ENCODE peak calls at places on chromosome 17, in six cellular contexts. N is A673, S is upper lobe of left lung, P is HL-60, J is neural progenitor cell, F is psoas muscle. H is an unnamed sample.

GRCh38 chr17:2777242-2777867 is 18.9 kb upstream of the RAP1GAP2 start:
- DNase-seq in N (no peak), P (no peak), S (no peak), J (peak), F (no peak), H (no peak)

GRCh38 chr17:55641559-55642160 is 81.0 kb downstream of the TMEM100 start:
- DNase-seq in P (peak), S (peak), F (peak), N (peak), J (peak), H (peak)

GRCh38 chr17:58391302-58391984 is 25.9 kb downstream of the RNF43 start:
- DNase-seq in S (peak), N (peak), F (no peak), J (no peak), P (no peak), H (no peak)

GRCh38 chr17:41919840-41920579 is 1.3 kb upstream of the ACLY start:
- DNase-seq in S (peak), N (no peak), P (peak), J (no peak), F (peak), H (no peak)

GRCh38 chr17:51640108-51640622 is 379.8 kb downstream of the UTP18 start:
- DNase-seq in S (no peak), P (no peak), J (peak), F (no peak), N (peak), H (no peak)

GRCh38 chr17:66787914-66788313 is 47.0 kb upstream of the CACNG5 start:
- DNase-seq in F (no peak), J (no peak), P (no peak), S (no peak), N (no peak), H (no peak)

GRCh38 chr17:63573634-63574033 is 23.4 kb downstream of the DCAF7 start:
- DNase-seq in N (no peak), J (peak), P (no peak), F (no peak), S (no peak), H (no peak)

GRCh38 chr17:81291662-81292061 is 3.4 kb downstream of the SLC38A10 start:
- DNase-seq in N (peak), S (peak), P (peak), F (peak), J (peak), H (peak)

GRCh38 chr17:27567563-27567859 is 63.5 kb upstream of the LGALS9 start:
- DNase-seq in F (no peak), J (no peak), N (no peak), S (no peak), P (no peak), H (no peak)

GRCh38 chr17:4566785-4567184 is 6.4 kb upstream of the GGT6 start:
- DNase-seq in S (no peak), N (peak), P (peak), J (peak), F (no peak), H (no peak)

GRCh38 chr17:32878211-32878610 is 1.3 kb upstream of the MYO1D start:
- DNase-seq in F (peak), J (no peak), N (no peak), P (no peak), S (peak), H (no peak)

GRCh38 chr17:39938140-39938869 is 10.8 kb downstream of the LRRC3C start:
- DNase-seq in N (no peak), P (no peak), J (no peak), F (no peak), S (no peak), H (no peak)

GRCh38 chr17:7383742-7384488 is 3.0 kb downstream of the TNK1 start:
- DNase-seq in N (peak), J (peak), S (no peak), P (no peak), F (peak), H (no peak)

GRCh38 chr17:77405867-77406513 is 265.2 kb downstream of the SEC14L1 start:
- DNase-seq in P (peak), F (no peak), S (no peak), N (no peak), J (no peak), H (no peak)
- H3K27ac ChIP-seq in P (peak), F (peak), S (peak), N (peak), J (no peak), H (no peak)

GRCh38 chr17:50186661-50187402 is 14.6 kb downstream of the COL1A1 start:
- DNase-seq in N (no peak), S (no peak), P (no peak), J (no peak), F (no peak), H (no peak)
- H3K27ac ChIP-seq in N (no peak), S (no peak), P (no peak), J (no peak), F (no peak), H (no peak)

GRCh38 chr17:82552580-82552979 is 33.0 kb downstream of the FOXK2 start:
- DNase-seq in J (no peak), N (no peak), P (no peak), S (no peak), F (no peak), H (no peak)
- H3K27ac ChIP-seq in J (no peak), N (peak), P (no peak), S (no peak), F (peak), H (no peak)

GRCh38 chr17:9790889-9791876 is at the start of gene DHRS7C:
- DNase-seq in S (no peak), P (no peak), F (peak), J (peak), N (no peak), H (no peak)
- H3K27ac ChIP-seq in S (no peak), P (no peak), F (peak), J (no peak), N (no peak), H (no peak)

GRCh38 chr17:69406906-69407305 is 7.6 kb upstream of the MAP2K6 start:
- DNase-seq in P (no peak), N (no peak), F (no peak), J (no peak), S (no peak), H (no peak)

GRCh38 chr17:69407759-69408158 is 6.7 kb upstream of the MAP2K6 start:
- DNase-seq in S (no peak), F (no peak), J (no peak), N (no peak), P (no peak), H (no peak)

GRCh38 chr17:69412336-69412735 is 2.2 kb upstream of the MAP2K6 start:
- DNase-seq in N (no peak), F (no peak), S (no peak), J (peak), P (no peak), H (no peak)

GRCh38 chr17:69411766-69412165 is 2.7 kb upstream of the MAP2K6 start:
- DNase-seq in J (no peak), F (no peak), P (no peak), N (no peak), S (no peak), H (no peak)

GRCh38 chr17:69410671-69411070 is 3.8 kb upstream of the MAP2K6 start:
- DNase-seq in N (no peak), F (no peak), J (no peak), P (no peak), S (no peak), H (no peak)
- H3K27ac ChIP-seq in N (no peak), F (no peak), J (no peak), P (no peak), S (no peak), H (no peak)

GRCh38 chr17:57071991-57072944 is 12.8 kb upstream of the AKAP1 start:
- DNase-seq in J (no peak), P (no peak), N (peak), F (no peak), S (no peak), H (no peak)
- H3K27ac ChIP-seq in J (no peak), P (no peak), N (no peak), F (no peak), S (no peak), H (no peak)

DNA sequence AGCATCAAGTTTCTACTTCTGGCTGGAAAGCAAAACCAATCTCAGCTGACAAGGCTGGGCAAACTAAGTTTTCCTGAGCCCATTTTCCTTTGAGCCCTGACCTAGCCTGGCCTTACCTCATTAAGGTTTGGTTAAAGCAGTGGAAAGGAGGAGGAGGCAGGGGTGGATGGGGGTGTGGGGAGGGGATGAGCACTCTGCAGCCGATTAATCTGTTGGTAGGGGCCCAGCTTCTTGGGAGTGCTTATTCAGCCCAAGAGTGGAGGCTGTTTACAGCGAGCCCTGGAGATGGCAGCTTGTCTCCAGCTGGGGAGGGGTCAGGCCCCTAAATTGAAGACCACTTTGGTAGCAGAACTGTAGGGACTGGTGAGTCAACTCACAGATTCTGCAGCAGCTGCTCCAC is 12.0 kb downstream of the SMCR8 start:
- DNase-seq in P (no peak), J (no peak), S (no peak), N (no peak), F (no peak), H (no peak)
- H3K27ac ChIP-seq in P (no peak), J (no peak), S (no peak), N (no peak), F (no peak), H (no peak)

H was measured in caudate nucleus.